ENCODE peak calls at places on chromosomes 6 and 20, in five cellular contexts. T, R, V, C and P are unnamed samples.

GRCh38 chr6:73476722-73477121 is 15.2 kb downstream of the MTO1 start:
- DNase-seq in T (no peak), R (no peak), V (no peak), C (no peak), P (no peak)

GRCh38 chr20:61052195-61052594 is 199.9 kb upstream of the CDH4 start:
- DNase-seq in T (no peak), R (no peak), V (no peak), C (peak), P (peak)

GRCh38 chr6:36319436-36319762 is 17.3 kb downstream of the BNIP5 start:
- DNase-seq in T (no peak), R (no peak), V (peak), C (no peak), P (no peak)

GRCh38 chr6:159249752-159250151 is 80.6 kb downstream of the FNDC1 start:
- DNase-seq in T (no peak), R (no peak), V (no peak), C (no peak), P (peak)

GRCh38 chr20:23889775-23890187 is 10.2 kb upstream of the CST5 start:
- DNase-seq in T (peak), R (no peak), V (peak), C (peak), P (no peak)

GRCh38 chr20:4102381-4102780 is 87.0 kb upstream of the RNF24 start:
- DNase-seq in T (no peak), R (no peak), V (no peak), C (peak), P (no peak)

GRCh38 chr20:15113374-15113773 is 776.0 kb upstream of the FLRT3 start:
- DNase-seq in T (no peak), R (no peak), V (no peak), C (no peak), P (no peak)

GRCh38 chr6:41591859-41592502 is 45.8 kb downstream of the FOXP4 start:
- DNase-seq in T (peak), R (peak), V (peak), C (peak), P (no peak)

GRCh38 chr6:130417951-130418350 is 52.1 kb downstream of the TMEM200A start:
- DNase-seq in T (no peak), R (no peak), V (no peak), C (no peak), P (no peak)

GRCh38 chr6:16472349-16473069 is 234.1 kb downstream of the GMPR start:
- DNase-seq in T (no peak), R (no peak), V (no peak), C (no peak), P (no peak)

GRCh38 chr6:31345026-31345730 is 11.8 kb downstream of the HLA-B start:
- DNase-seq in T (no peak), R (no peak), V (peak), C (no peak), P (no peak)
- TF ChIP-seq CTCF in T (no peak), R (no peak), V (peak), C (no peak), P (no peak)

GRCh38 chr6:106643061-106643460 is 13.7 kb downstream of the QRSL1 start:
- DNase-seq in T (no peak), R (no peak), V (no peak), C (no peak), P (no peak)

DNA sequence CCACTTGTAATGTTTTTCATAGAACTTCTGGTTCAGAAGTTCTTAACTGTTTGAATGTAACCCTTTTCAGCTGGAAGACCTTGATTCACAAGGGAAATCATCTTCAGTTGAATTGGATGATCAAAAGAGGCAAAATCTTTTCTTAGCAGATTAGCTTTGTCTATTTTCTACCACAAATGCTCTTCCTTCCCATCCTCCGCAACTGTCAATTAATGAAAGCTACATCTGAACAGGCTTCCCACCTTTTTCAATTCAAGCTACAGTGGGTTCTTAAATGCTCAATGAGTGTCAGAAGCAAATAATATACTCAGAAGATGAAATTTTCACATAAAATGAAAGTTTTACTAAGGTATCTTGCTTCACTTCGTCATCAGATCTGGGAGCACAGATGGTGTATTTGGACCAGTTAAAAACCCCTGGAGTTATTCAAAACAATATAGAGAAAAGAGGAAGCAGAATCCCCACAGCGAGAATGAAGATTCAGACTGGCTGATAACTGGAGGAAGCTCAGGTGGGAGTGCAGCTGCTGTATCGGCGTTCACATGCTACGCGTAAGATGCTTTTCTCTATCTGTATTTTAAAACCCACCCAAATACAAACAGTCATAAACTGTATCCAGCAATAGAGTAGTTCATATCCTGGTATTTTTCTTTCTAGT is 19.4 kb downstream of the QRSL1 start:
- DNase-seq in T (no peak), R (no peak), V (no peak), C (no peak), P (no peak)
- H3K4me3 ChIP-seq in T (no peak), R (no peak), V (no peak), C (no peak), P (no peak)

DNA sequence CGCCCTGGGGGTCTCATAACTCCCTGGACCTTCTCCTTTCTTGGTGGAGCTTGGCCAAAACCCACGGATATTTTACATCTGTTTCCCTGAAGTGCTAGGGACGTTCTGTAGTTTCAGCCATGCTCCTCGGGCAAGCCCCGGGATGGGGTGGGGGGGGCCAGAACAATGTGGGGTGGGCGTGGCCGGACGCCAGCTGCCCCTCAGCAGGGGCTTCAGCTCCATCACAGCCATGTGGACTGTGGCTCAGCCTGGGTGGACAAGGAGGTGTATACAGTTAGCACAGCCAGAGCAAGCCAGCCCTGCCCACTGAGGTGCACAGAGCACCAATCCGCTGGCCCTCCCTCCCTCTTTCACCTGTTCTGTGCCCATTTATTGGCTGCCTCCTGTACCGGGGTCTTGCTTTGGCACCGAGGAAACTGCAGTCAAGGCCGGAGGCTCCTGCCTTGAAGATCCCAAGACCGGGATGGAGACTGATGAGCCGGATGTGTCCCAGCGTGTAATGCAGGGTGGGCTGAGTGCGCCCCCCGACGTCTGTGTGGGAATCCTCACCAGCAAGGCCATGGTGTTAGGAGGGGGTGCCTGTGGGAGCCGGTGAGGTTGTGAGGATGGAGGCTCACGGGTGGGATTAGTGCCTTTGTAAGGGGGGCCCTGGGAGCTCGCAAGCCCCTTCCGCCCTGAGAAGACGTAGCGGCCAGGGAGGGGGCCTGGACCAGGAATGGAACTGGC is 28.0 kb downstream of the FRMD1 start:
- DNase-seq in T (no peak), R (no peak), V (peak), C (peak), P (no peak)
- TF ChIP-seq CTCF in T (no peak), R (no peak), V (peak), C (peak), P (peak)

GRCh38 chr6:127481081-127481480 is 21.9 kb upstream of the KIAA0408 start:
- DNase-seq in T (no peak), R (no peak), V (no peak), C (no peak), P (no peak)

GRCh38 chr6:127484207-127484858 is 25.1 kb upstream of the KIAA0408 start:
- DNase-seq in T (no peak), R (no peak), V (no peak), C (peak), P (no peak)

GRCh38 chr6:127481628-127482027 is 22.4 kb upstream of the KIAA0408 start:
- DNase-seq in T (no peak), R (no peak), V (no peak), C (no peak), P (peak)

GRCh38 chr6:127482318-127482717 is 23.1 kb upstream of the KIAA0408 start:
- DNase-seq in T (no peak), R (no peak), V (no peak), C (no peak), P (no peak)

DNA sequence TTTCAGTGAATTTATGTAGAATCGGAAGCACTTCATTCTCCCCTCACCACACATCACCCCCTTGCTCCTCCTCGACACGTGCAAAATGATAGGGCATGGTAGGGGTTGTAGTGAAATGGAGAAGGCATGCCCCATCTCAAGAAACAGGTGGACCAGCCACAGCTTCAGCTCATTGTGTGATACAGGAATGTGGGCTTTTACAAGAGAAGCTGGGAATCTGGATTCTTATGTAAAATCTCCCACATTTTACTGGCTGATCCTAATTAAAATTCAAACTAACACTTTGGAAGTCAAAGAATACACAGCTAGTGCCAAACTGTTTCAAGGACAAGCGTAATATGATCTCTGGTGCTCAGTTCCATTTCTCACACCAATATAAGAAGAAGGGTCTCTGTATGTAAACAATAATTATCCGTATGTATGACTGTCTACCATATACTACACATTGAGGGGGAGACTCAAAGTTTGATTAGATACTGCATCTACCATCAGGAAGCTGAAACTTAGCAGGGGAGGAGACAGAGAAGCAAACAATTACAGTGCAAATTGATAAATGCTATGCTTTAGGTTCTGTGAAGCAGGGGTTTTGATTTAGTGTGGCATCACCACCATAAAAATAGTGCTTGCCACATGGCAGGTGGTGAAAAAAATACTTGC is 24.3 kb upstream of the KIAA0408 start:
- DNase-seq in T (no peak), R (no peak), V (peak), C (peak), P (no peak)
- H3K4me3 ChIP-seq in T (peak), R (peak), V (no peak), C (peak), P (no peak)

DNA sequence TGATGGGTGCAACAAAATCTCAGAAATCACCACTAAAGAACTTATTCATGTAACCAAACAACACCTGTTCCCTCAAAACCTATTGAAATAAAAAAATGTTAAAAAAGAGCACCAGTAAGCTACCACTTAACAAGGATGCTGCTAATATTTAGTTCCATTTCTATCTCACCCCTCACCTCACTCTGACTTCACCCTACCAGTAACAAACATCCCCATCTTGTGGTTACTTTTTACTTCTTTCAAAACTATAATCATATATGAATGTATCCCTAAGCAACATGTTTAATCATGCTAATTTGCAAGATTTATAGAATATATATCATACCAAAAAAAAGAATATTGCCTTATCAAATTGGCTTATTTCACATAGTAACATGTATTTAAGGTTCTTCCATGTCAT is 27.4 kb upstream of the SLC24A3 start:
- DNase-seq in T (no peak), R (no peak), V (no peak), C (no peak), P (no peak)
- TF ChIP-seq CTCF in T (no peak), R (no peak), V (no peak), C (no peak), P (no peak)

DNA sequence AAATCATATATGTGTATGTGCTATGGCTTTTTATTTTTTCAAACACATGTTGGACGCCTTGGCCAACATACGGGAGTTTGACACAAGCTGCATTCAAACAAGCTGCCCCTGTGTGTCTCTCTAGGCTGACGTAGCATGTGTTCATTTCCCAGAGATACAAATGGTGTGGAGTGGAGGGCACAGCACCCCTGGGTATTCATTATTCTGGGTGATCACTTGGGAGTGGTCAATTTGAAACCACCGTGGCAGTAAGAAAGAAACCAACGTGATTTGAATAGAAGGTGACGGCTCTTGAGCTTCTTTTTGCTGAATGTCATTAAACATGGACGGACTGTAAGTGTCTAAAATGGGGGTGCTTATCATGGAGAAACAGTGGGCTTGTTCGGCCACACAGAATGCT is 1261.8 kb upstream of the CITED2 start:
- DNase-seq in T (no peak), R (no peak), V (no peak), C (no peak), P (no peak)
- H3K4me3 ChIP-seq in T (no peak), R (no peak), V (no peak), C (no peak), P (no peak)

GRCh38 chr6:88179692-88180091 is 13.5 kb upstream of the CNR1 start:
- DNase-seq in T (no peak), R (no peak), V (peak), C (no peak), P (no peak)
- TF ChIP-seq CTCF in T (no peak), R (no peak), V (no peak), C (no peak), P (no peak)

GRCh38 chr6:131946404-131946991 is 4.7 kb downstream of the CCN2 start:
- DNase-seq in T (no peak), R (no peak), V (no peak), C (no peak), P (no peak)

GRCh38 chr6:131946992-131947955 is 3.9 kb downstream of the CCN2 start:
- DNase-seq in T (no peak), R (no peak), V (no peak), C (no peak), P (peak)

GRCh38 chr6:131948692-131949614 is 2.2 kb downstream of the CCN2 start:
- DNase-seq in T (no peak), R (no peak), V (no peak), C (peak), P (peak)

GRCh38 chr6:131949615-131949908 is 1.6 kb downstream of the CCN2 start:
- DNase-seq in T (no peak), R (no peak), V (no peak), C (no peak), P (no peak)

GRCh38 chr6:131948221-131948661 is 2.9 kb downstream of the CCN2 start:
- DNase-seq in T (no peak), R (no peak), V (no peak), C (no peak), P (no peak)
- H3K4me3 ChIP-seq in T (no peak), R (peak), V (peak), C (no peak), P (peak)